ENCODE peak calls at places on chromosomes 5 and 9, in six cellular contexts. M is neural crest cell, K is PC-3, R is colonic mucosa, H is GM23338, V is dorsolateral prefrontal cortex. J is an unnamed sample.

GRCh38 chr5:147643142-147643541 is 133.3 kb upstream of the DPYSL3 start:
- DNase-seq in M (no peak), K (no peak), R (no peak), H (no peak), V (no peak), J (no peak)

GRCh38 chr9:33942471-33943083 is 106.1 kb downstream of the UBAP2 start:
- DNase-seq in M (no peak), K (peak), R (no peak), H (no peak), V (no peak), J (no peak)

GRCh38 chr5:67149933-67150523 is 46.6 kb downstream of the CD180 start:
- DNase-seq in M (no peak), K (peak), R (no peak), H (peak), V (no peak), J (no peak)

GRCh38 chr9:128528445-128529160 is 23.8 kb upstream of the SPTAN1 start:
- DNase-seq in M (no peak), K (peak), R (no peak), H (no peak), V (no peak), J (no peak)

GRCh38 chr5:129960831-129961230 is 56.6 kb downstream of the CHSY3 start:
- DNase-seq in M (no peak), K (no peak), R (no peak), H (no peak), V (no peak), J (no peak)

GRCh38 chr5:54701179-54701578 is 183.6 kb downstream of the SNX18 start:
- DNase-seq in M (no peak), K (peak), R (no peak), H (peak), V (no peak), J (peak)

GRCh38 chr5:53151713-53152458 is 42.3 kb upstream of the MOCS2 start:
- DNase-seq in M (no peak), K (peak), R (no peak), H (no peak), V (no peak), J (peak)

GRCh38 chr9:123929177-123929869 is 603 bp downstream of the DENND1A start:
- DNase-seq in M (no peak), K (no peak), R (peak), H (peak), V (no peak), J (peak)

GRCh38 chr5:122014232-122014940 is 52.6 kb downstream of the SRFBP1 start:
- DNase-seq in M (no peak), K (no peak), R (no peak), H (no peak), V (no peak), J (no peak)

GRCh38 chr9:120436937-120437592 is 142.9 kb downstream of the CDK5RAP2 start:
- DNase-seq in M (no peak), K (no peak), R (no peak), H (no peak), V (no peak), J (no peak)

GRCh38 chr5:167294861-167295685 is 996.4 kb upstream of the WWC1 start:
- DNase-seq in M (no peak), K (peak), R (peak), H (peak), V (no peak), J (peak)

GRCh38 chr9:136937186-136938001 is 7.1 kb downstream of the FBXW5 start:
- DNase-seq in M (no peak), K (no peak), R (no peak), H (no peak), V (no peak), J (no peak)

GRCh38 chr5:32342656-32343055 is 29.9 kb upstream of the MTMR12 start:
- DNase-seq in M (no peak), K (no peak), R (no peak), H (no peak), V (no peak), J (no peak)

DNA sequence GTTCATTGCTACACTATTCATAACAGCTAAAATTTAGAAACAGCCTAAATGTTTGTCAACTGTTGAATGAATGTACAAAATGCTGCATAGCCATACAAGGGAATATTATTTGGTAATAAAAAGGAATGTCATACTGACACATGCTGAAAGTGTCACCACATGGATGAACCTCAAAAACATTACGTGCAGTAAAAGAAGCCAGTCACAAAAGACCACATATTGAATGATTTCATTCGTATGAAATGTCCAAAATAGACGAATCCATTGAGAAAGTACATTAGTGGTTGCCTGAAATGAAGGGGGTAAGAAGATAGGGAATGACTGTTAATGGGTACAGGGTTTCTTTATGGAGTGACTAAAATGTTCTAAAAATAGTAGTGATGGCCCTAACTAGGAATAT is 11.6 kb upstream of the ECM2 start:
- DNase-seq in M (no peak), K (no peak), R (no peak), H (no peak), V (no peak), J (no peak)
- TF ChIP-seq CTCF in M (no peak), K (no peak), R (no peak), H (no peak), V (no peak), J (no peak)

GRCh38 chr5:132064140-132064539 is 3.7 kb downstream of the IL3 start:
- DNase-seq in M (no peak), K (no peak), R (no peak), H (no peak), V (peak), J (no peak)

GRCh38 chr5:132066871-132067270 is 6.4 kb downstream of the IL3 start:
- DNase-seq in M (no peak), K (no peak), R (no peak), H (no peak), V (no peak), J (no peak)

GRCh38 chr5:132064738-132065331 is 4.4 kb downstream of the IL3 start:
- DNase-seq in M (peak), K (peak), R (peak), H (peak), V (peak), J (peak)

GRCh38 chr5:132065951-132066701 is 5.7 kb downstream of the IL3 start:
- DNase-seq in M (no peak), K (no peak), R (no peak), H (no peak), V (no peak), J (no peak)

GRCh38 chr5:132065351-132065937 is 5.0 kb downstream of the IL3 start:
- DNase-seq in M (peak), K (peak), R (peak), H (peak), V (peak), J (peak)
- TF ChIP-seq CTCF in M (peak), K (peak), R (no peak), H (peak), V (no peak), J (peak)

GRCh38 chr5:85868070-85868469 is 749.7 kb upstream of the COX7C start:
- DNase-seq in M (no peak), K (peak), R (no peak), H (no peak), V (no peak), J (no peak)
- TF ChIP-seq CTCF in M (no peak), K (no peak), R (no peak), H (no peak), V (no peak), J (no peak)

GRCh38 chr9:70573308-70573707 is 158.9 kb upstream of the KLF9 start:
- DNase-seq in M (no peak), K (no peak), R (no peak), H (no peak), V (no peak), J (no peak)
- TF ChIP-seq CTCF in M (no peak), K (no peak), R (no peak), H (no peak), V (no peak), J (no peak)

GRCh38 chr5:113235884-113236283 is 198.9 kb downstream of the TSSK1B start:
- DNase-seq in M (no peak), K (peak), R (no peak), H (peak), V (no peak), J (peak)
- TF ChIP-seq CTCF in M (no peak), K (no peak), R (no peak), H (no peak), V (no peak), J (no peak)

DNA sequence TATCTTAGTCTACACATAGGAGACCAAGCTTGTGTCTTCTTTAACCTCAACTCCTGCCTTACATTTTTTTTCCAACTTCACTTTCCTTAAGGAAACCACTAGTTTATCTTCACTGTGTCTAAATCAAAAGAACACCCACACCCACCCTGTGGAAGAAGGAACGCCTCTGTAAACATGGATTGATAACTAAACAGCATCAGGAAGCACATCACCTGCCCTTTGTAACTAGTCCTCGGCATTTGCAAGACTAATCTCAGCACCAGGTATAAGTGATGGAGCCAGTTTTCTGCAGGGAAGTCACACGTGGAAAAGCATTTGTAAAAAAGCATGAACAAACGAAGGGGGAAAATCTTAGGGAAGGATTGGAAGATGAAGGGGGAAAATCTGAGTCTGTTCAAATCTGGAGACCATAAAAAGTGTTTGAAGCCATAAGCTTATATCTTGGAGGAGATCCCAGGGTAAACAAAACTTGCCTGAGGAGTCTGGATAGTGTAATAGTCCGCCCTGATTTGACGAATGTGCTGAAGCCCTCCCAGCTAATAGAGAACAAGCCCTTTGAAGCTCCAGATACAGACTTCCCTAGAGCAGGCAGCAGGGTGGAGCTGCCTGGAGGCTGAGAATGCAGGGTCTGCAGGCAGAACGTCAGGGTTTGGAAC is 117.3 kb upstream of the LHFPL2 start:
- DNase-seq in M (no peak), K (no peak), R (no peak), H (no peak), V (no peak), J (no peak)
- TF ChIP-seq CTCF in M (no peak), K (no peak), R (no peak), H (no peak), V (no peak), J (no peak)

DNA sequence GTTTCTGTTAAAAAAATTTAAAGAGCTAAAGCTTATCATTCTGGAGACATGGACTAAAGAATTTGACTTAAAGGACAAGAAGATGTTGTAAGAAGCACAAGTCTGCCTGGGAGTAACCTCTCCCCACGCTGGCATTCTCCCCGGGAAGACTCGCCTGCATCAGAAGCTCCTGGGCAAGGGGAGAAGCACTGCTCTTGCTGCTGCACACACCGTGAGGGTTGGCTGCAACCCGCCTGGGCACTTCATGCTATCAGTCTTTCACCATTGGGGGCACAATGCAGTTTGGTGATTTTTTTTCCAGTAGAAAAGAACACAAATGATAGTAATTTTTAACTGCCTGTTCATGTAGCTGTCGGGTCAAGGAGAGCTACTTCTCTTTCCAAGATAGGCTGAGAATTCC is 192.5 kb upstream of the PANK3 start:
- DNase-seq in M (no peak), K (no peak), R (no peak), H (no peak), V (no peak), J (no peak)
- TF ChIP-seq CTCF in M (no peak), K (no peak), R (no peak), H (no peak), V (no peak), J (no peak)

DNA sequence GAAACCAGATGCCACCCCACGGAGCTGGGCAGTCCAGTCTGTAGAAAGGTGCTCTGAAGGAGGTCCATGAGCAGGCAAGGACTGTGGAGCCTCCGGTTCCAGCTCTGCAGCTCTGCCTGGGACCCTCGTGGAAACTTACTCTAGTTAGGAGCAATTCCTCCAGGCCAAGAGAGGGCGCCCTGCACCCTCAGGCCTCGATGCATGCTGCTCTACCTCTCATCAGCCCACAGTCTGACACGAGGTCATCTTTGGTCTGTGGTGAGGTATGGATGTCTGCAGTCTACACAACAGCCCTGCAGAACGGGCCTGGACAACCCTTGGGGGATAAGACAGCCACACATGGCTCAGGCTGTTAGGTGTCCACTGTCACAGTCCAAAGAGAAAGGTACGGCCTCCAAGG is 50.6 kb upstream of the UBTD2 start:
- DNase-seq in M (no peak), K (peak), R (no peak), H (peak), V (no peak), J (no peak)
- TF ChIP-seq CTCF in M (no peak), K (peak), R (no peak), H (peak), V (no peak), J (no peak)

DNA sequence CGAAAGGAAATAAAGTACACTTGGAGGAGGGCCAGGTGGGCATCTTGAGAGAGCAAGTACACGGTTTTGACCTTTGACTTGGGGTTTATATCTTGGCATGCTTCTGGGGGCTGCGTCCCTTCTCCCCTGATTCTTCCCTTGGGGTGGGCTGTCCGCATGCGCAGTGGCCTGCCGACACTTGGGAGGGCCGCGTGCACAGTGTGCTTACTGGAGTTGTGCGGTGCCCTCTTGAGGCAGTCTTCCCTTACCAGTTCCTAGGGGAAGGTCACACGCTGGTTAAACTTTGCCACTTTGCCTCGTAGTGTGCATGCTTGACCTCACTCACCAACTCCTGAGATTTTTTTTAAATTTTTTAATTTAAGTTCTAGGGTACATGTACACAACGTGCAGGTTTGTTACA is 4.3 kb upstream of the CLPTM1L start:
- DNase-seq in M (no peak), K (no peak), R (no peak), H (no peak), V (no peak), J (no peak)
- TF ChIP-seq CTCF in M (no peak), K (peak), R (no peak), H (no peak), V (no peak), J (no peak)

J was measured in Calu3.